ENCODE peak calls at places on chromosomes 2 and 18, in five cellular contexts. F is NCI-H2029; E is activated T-cell treated with anti-CD3 and anti-CD28 coated beads for 1 hour; U is activated naive CD4-positive, alpha-beta T cell; B is KBM-7. C is an unnamed sample.

GRCh38 chr2:84874381-84875212 is 6.3 kb downstream of the TRABD2A start:
- DNase-seq in U (no peak), E (no peak), F (no peak), B (no peak), C (no peak)

GRCh38 chr18:61677435-61677830 is 215.4 kb downstream of the RNF152 start:
- DNase-seq in U (no peak), E (no peak), F (no peak), B (no peak), C (no peak)

GRCh38 chr2:10285578-10286198 is 17.0 kb upstream of the HPCAL1 start:
- DNase-seq in E (no peak), U (no peak), F (peak; percentile 57), B (peak; percentile 49), C (no peak)

GRCh38 chr2:108621087-108621559 is 86.9 kb downstream of the LIMS1 start:
- DNase-seq in U (peak; percentile 14), E (peak; percentile 56), B (peak; percentile 67), F (peak; percentile 65), C (peak; percentile 67)

GRCh38 chr2:69073928-69074575 is 61.1 kb downstream of the ANTXR1 start:
- DNase-seq in U (no peak), E (no peak), B (no peak), F (no peak), C (no peak)

GRCh38 chr18:48940854-48941531 is 9.8 kb downstream of the SMAD7 start:
- DNase-seq in B (peak; percentile 91), F (no peak), U (peak; percentile 24), E (peak; percentile 70), C (peak; percentile 72)

GRCh38 chr2:109352066-109352897 is 223.3 kb downstream of the SH3RF3 start:
- DNase-seq in F (no peak), B (no peak), E (no peak), U (no peak), C (no peak)

GRCh38 chr2:26235089-26235488 is 9.3 kb downstream of the HADHA start:
- DNase-seq in E (no peak), F (no peak), U (no peak), B (peak; percentile 26), C (no peak)

GRCh38 chr18:13268746-13269285 is 50.3 kb downstream of the LDLRAD4 start:
- DNase-seq in B (peak; percentile 14), F (no peak), U (no peak), E (no peak), C (no peak)

GRCh38 chr2:240433973-240434727 is 1.3 kb upstream of the GPC1 start:
- DNase-seq in U (no peak), F (no peak), E (no peak), B (no peak), C (peak; percentile 6)

GRCh38 chr18:74534981-74535649 is 815 bp downstream of the CNDP1 start:
- DNase-seq in E (no peak), B (no peak), U (no peak), F (no peak), C (no peak)

GRCh38 chr2:48209214-48209885 is 303.1 kb upstream of the FBXO11 start:
- DNase-seq in B (no peak), F (no peak), E (no peak), U (no peak), C (no peak)

GRCh38 chr2:45289997-45290673 is 280.9 kb upstream of the SIX2 start:
- DNase-seq in B (no peak), E (no peak), U (no peak), F (no peak), C (no peak)

GRCh38 chr2:10433948-10434884 is 13.9 kb downstream of the ODC1 start:
- DNase-seq in B (no peak), U (no peak), E (no peak), F (no peak), C (no peak)

GRCh38 chr2:163652741-163653140 is 83.1 kb downstream of the FIGN start:
- DNase-seq in E (no peak), F (no peak), B (no peak), U (no peak), C (no peak)

GRCh38 chr2:53896864-53897263 is 37.1 kb upstream of the GPR75 start:
- DNase-seq in E (no peak), U (no peak), B (no peak), F (no peak), C (no peak)

GRCh38 chr2:226995625-226996041 is 159.8 kb downstream of the RHBDD1 start:
- DNase-seq in E (no peak), B (no peak), F (peak; percentile 74), U (no peak), C (no peak)

GRCh38 chr2:239991689-239992314 is 33.3 kb downstream of the NDUFA10 start:
- DNase-seq in E (no peak), B (peak; percentile 59), F (peak; percentile 42), U (no peak), C (no peak)

GRCh38 chr2:156598563-156598962 is 162.4 kb downstream of the GPD2 start:
- DNase-seq in U (no peak), F (no peak), B (no peak), E (no peak), C (no peak)

GRCh38 chr2:177572236-177572671 is 179.7 kb downstream of the AGPS start:
- DNase-seq in B (no peak), F (no peak), E (no peak), U (no peak), C (no peak)

GRCh38 chr2:204691911-204692510 is 146.7 kb downstream of the PARD3B start:
- DNase-seq in E (no peak), U (no peak), F (no peak), B (peak; percentile 30), C (peak; percentile 5)

GRCh38 chr2:85089464-85090072 is 43.6 kb upstream of the TCF7L1 start:
- DNase-seq in F (no peak), E (no peak), B (no peak), U (no peak), C (no peak)